ENCODE peak calls at places on chromosomes 13 and 19, in six cellular contexts. J is neuronal stem cell; G is T-helper 22 cell; D is stimulated activated CD4-positive, alpha-beta T cell treated with anti-CD3 and anti-CD28 coated beads, Interleukin-1b, Interleukin-23, amount 100 ng/mL, for 48 hours; C is CD4-positive, alpha-beta T cell; F is NCI-H2227 treated with DMSO at 0.1 percent for 48 hours. M is an unnamed sample.

GRCh38 chr13:39552233-39552632 is 50.8 kb downstream of the LHFPL6 start:
- DNase-seq in F (no peak), C (no peak), J (no peak), G (no peak), D (no peak), M (no peak)

GRCh38 chr19:45179063-45179847 is 671 bp downstream of the BLOC1S3 start:
- DNase-seq in G (peak; percentile 23), C (peak; percentile 21), J (no peak), D (peak; percentile 42), F (no peak), M (peak; percentile 45)

GRCh38 chr19:36054119-36054732 is at the start of gene THAP8:
- DNase-seq in G (peak; percentile 100), F (peak; percentile 100), C (peak; percentile 100), D (peak; percentile 100), J (peak; percentile 98), M (peak; percentile 99)

GRCh38 chr19:16285769-16286564 is 38.7 kb upstream of the KLF2 start:
- DNase-seq in D (no peak), J (peak; percentile 8), F (peak; percentile 15), C (no peak), G (no peak), M (no peak)

GRCh38 chr13:59391696-59392095 is 772.0 kb downstream of the DIAPH3 start:
- DNase-seq in G (no peak), J (peak; percentile 40), D (peak; percentile 48), C (peak; percentile 25), F (peak; percentile 26), M (peak; percentile 38)

GRCh38 chr19:46821512-46822359 is 28.9 kb downstream of the AP2S1 start:
- DNase-seq in C (peak; percentile 43), J (no peak), F (no peak), G (peak; percentile 18), D (peak; percentile 56), M (peak; percentile 39)

GRCh38 chr19:43316591-43317319 is 36.7 kb upstream of the CD177 start:
- DNase-seq in J (no peak), C (no peak), G (no peak), D (no peak), F (no peak), M (no peak)

GRCh38 chr13:50892162-50892944 is 17.2 kb upstream of the RNASEH2B start:
- DNase-seq in C (peak; percentile 42), D (peak; percentile 27), F (no peak), G (no peak), J (no peak), M (no peak)

GRCh38 chr19:18311495-18311894 is 11.4 kb downstream of the LSM4 start:
- DNase-seq in G (no peak), D (no peak), C (no peak), J (no peak), F (no peak), M (no peak)

GRCh38 chr19:51247972-51248371 is 2.9 kb upstream of the SIGLECL1 start:
- DNase-seq in G (no peak), F (no peak), J (no peak), D (no peak), C (no peak), M (no peak)

GRCh38 chr19:48630289-48631036 is 6.7 kb downstream of the DBP start:
- DNase-seq in D (no peak), C (no peak), G (no peak), J (no peak), F (no peak), M (no peak)

GRCh38 chr19:56946164-56946563 is 105.6 kb upstream of the PEG3 start:
- DNase-seq in G (no peak), J (peak; percentile 36), F (peak; percentile 93), C (no peak), D (no peak), M (no peak)

GRCh38 chr19:39083983-39084731 is at the start of gene ACP7:
- DNase-seq in C (peak; percentile 10), J (no peak), F (no peak), D (no peak), G (no peak), M (no peak)

GRCh38 chr13:43448605-43449004 is 338.2 kb downstream of the ENOX1 start:
- DNase-seq in G (no peak), J (no peak), C (no peak), D (no peak), F (no peak), M (no peak)

GRCh38 chr13:106407338-106407737 is 128.1 kb downstream of the EFNB2 start:
- DNase-seq in J (no peak), D (no peak), G (no peak), C (no peak), F (no peak), M (no peak)

GRCh38 chr13:113930711-113931637 is 42.9 kb downstream of the C13orf46 start:
- DNase-seq in F (no peak), J (no peak), D (peak; percentile 43), G (peak; percentile 21), C (peak; percentile 44), M (peak; percentile 50)

GRCh38 chr13:99819962-99820361 is 151.6 kb downstream of the ZIC5 start:
- DNase-seq in D (no peak), G (no peak), F (no peak), J (no peak), C (no peak), M (no peak)

GRCh38 chr19:52094526-52094925 is 1.0 kb downstream of the ZNF841 start:
- DNase-seq in C (no peak), D (no peak), J (no peak), F (no peak), G (no peak), M (no peak)

GRCh38 chr19:29260477-29261317 is 47.7 kb upstream of the UQCRFS1 start:
- DNase-seq in J (peak; percentile 32), C (no peak), G (no peak), F (no peak), D (peak; percentile 39), M (peak; percentile 11)

GRCh38 chr19:54517483-54517882 is 14.9 kb downstream of the LAIR2 start:
- DNase-seq in J (peak; percentile 1), F (no peak), D (peak; percentile 47), C (peak; percentile 39), G (no peak), M (peak; percentile 63)

GRCh38 chr19:58181902-58182576 is 822 bp upstream of the ZNF274 start:
- DNase-seq in J (no peak), F (no peak), D (peak; percentile 63), C (peak; percentile 55), G (no peak), M (peak; percentile 33)

GRCh38 chr19:1283207-1283916 is 2.3 kb upstream of the EFNA2 start:
- DNase-seq in F (no peak), D (no peak), G (no peak), J (no peak), C (no peak), M (no peak)

GRCh38 chr13:76886005-76886291 is 257 bp downstream of the KCTD12 start:
- DNase-seq in C (no peak), D (no peak), F (no peak), J (peak; percentile 24), G (no peak), M (no peak)

GRCh38 chr19:55902080-55902751 is 29.9 kb downstream of the NLRP13 start:
- DNase-seq in J (no peak), F (no peak), D (no peak), C (no peak), G (no peak), M (no peak)

GRCh38 chr19:5466814-5467291 is 11.6 kb downstream of the ZNRF4 start:
- DNase-seq in G (no peak), F (no peak), D (no peak), C (no peak), J (no peak), M (no peak)

GRCh38 chr19:48477067-48477685 is 8.0 kb downstream of the CYTH2 start:
- DNase-seq in G (no peak), F (no peak), C (no peak), D (no peak), J (no peak), M (no peak)

GRCh38 chr19:28542394-28543243 is 670.3 kb downstream of the UQCRFS1 start:
- DNase-seq in D (no peak), G (no peak), F (no peak), C (no peak), J (no peak), M (no peak)

GRCh38 chr19:29815231-29815630 is 3.4 kb downstream of the CCNE1 start:
- DNase-seq in F (no peak), D (no peak), G (no peak), C (no peak), J (no peak), M (no peak)

GRCh38 chr19:18300930-18301717 is 19.7 kb upstream of the JUND start:
- DNase-seq in D (no peak), J (no peak), G (no peak), F (no peak), C (no peak), M (no peak)

GRCh38 chr13:85362980-85363379 is 436.2 kb downstream of the SLITRK6 start:
- DNase-seq in C (no peak), J (no peak), D (no peak), F (no peak), G (no peak), M (no peak)

GRCh38 chr13:59531571-59532091 is 632.1 kb downstream of the DIAPH3 start:
- DNase-seq in J (no peak), F (peak; percentile 59), G (no peak), C (no peak), D (no peak), M (no peak)

GRCh38 chr13:32846020-32846451 is 170.2 kb upstream of the KL start:
- DNase-seq in C (no peak), G (no peak), D (peak; percentile 35), F (no peak), J (no peak), M (peak; percentile 13)

M was measured in T-helper 2 cell treated with Interferon-gamma antibody and Interleukin-4, amounts not matched to agents 5 μg/mL and 100 μg/mL, for 36 hours.